ENCODE peak calls at places on chromosomes 6 and 20, in eight cellular contexts. R, I, F, S, G, N, J and Z are unnamed samples.

GRCh38 chr6:15283986-15284361 is 38.1 kb downstream of the JARID2 start:
- DNase-seq in R (no peak), I (peak), F (no peak), S (no peak), G (peak), N (peak), J (no peak), Z (no peak)

GRCh38 chr6:8556370-8557018 is 121.1 kb upstream of the SLC35B3 start:
- DNase-seq in R (peak), I (peak), F (no peak), S (no peak), G (peak), N (no peak), J (peak), Z (no peak)

GRCh38 chr20:49398401-49399144 is 83.9 kb downstream of the KCNB1 start:
- DNase-seq in R (no peak), I (no peak), F (no peak), S (no peak), G (no peak), N (no peak), J (no peak), Z (no peak)

GRCh38 chr6:44800171-44800671 is 412.7 kb downstream of the CDC5L start:
- DNase-seq in R (peak), I (peak), F (no peak), S (no peak), G (peak), N (no peak), J (peak), Z (no peak)

GRCh38 chr20:1397710-1398109 is 4.9 kb upstream of the FKBP1A start:
- DNase-seq in R (peak), I (peak), F (no peak), S (no peak), G (no peak), N (no peak), J (no peak), Z (no peak)

GRCh38 chr20:33532753-33533459 is 43.0 kb downstream of the CBFA2T2 start:
- DNase-seq in R (peak), I (peak), F (no peak), S (no peak), G (peak), N (no peak), J (peak), Z (no peak)

GRCh38 chr6:70164556-70164955 is 138.3 kb downstream of the COL9A1 start:
- DNase-seq in R (no peak), I (no peak), F (no peak), S (no peak), G (no peak), N (no peak), J (no peak), Z (no peak)

GRCh38 chr6:158815915-158816314 is 3.3 kb downstream of the EZR start:
- DNase-seq in R (no peak), I (no peak), F (no peak), S (peak), G (no peak), N (no peak), J (no peak), Z (no peak)

GRCh38 chr6:120352491-120352890 is 981.8 kb downstream of the TBC1D32 start:
- DNase-seq in R (no peak), I (no peak), F (no peak), S (no peak), G (no peak), N (no peak), J (no peak), Z (no peak)

GRCh38 chr20:45036044-45036755 is 64.7 kb downstream of the KCNS1 start:
- DNase-seq in R (peak), I (peak), F (no peak), S (no peak), G (peak), N (no peak), J (peak), Z (no peak)

GRCh38 chr6:6546318-6547110 is 42.0 kb upstream of the LY86 start:
- DNase-seq in R (peak), I (peak), F (peak), S (peak), G (no peak), N (no peak), J (peak), Z (peak)

GRCh38 chr6:20313960-20314530 is 87.6 kb upstream of the E2F3 start:
- DNase-seq in R (no peak), I (no peak), F (no peak), S (no peak), G (no peak), N (no peak), J (no peak), Z (no peak)

GRCh38 chr6:53395986-53396385 is 47.2 kb upstream of the ELOVL5 start:
- DNase-seq in R (no peak), I (no peak), F (no peak), S (no peak), G (no peak), N (no peak), J (no peak), Z (no peak)

GRCh38 chr6:17932362-17932852 is 55.0 kb downstream of the KIF13A start:
- DNase-seq in R (peak), I (peak), F (no peak), S (no peak), G (peak), N (peak), J (peak), Z (no peak)

GRCh38 chr6:111201764-111202163 is 114.5 kb downstream of the SLC16A10 start:
- DNase-seq in R (no peak), I (no peak), F (no peak), S (peak), G (no peak), N (no peak), J (no peak), Z (no peak)

GRCh38 chr6:26327450-26328264 is 37.3 kb upstream of the BTN3A2 start:
- DNase-seq in R (peak), I (peak), F (no peak), S (peak), G (peak), N (no peak), J (peak), Z (peak)

GRCh38 chr6:170292111-170292777 is 1.4 kb upstream of the DLL1 start:
- DNase-seq in R (no peak), I (no peak), F (no peak), S (no peak), G (no peak), N (no peak), J (no peak), Z (no peak)

GRCh38 chr20:277496-277781 is 13.1 kb downstream of the C20orf96 start:
- DNase-seq in R (no peak), I (no peak), F (no peak), S (no peak), G (no peak), N (no peak), J (no peak), Z (no peak)

GRCh38 chr20:46423882-46424482 is 17.6 kb upstream of the ELMO2 start:
- DNase-seq in R (no peak), I (peak), F (no peak), S (no peak), G (no peak), N (no peak), J (no peak), Z (no peak)

GRCh38 chr6:133549252-133549925 is 308.2 kb downstream of the EYA4 start:
- DNase-seq in R (no peak), I (no peak), F (no peak), S (no peak), G (no peak), N (no peak), J (no peak), Z (no peak)

GRCh38 chr6:133551847-133552331 is 310.7 kb downstream of the EYA4 start:
- DNase-seq in R (peak), I (peak), F (no peak), S (no peak), G (peak), N (peak), J (peak), Z (no peak)

GRCh38 chr6:133553652-133554051 is 312.5 kb downstream of the EYA4 start:
- DNase-seq in R (peak), I (peak), F (no peak), S (peak), G (peak), N (peak), J (peak), Z (peak)

GRCh38 chr6:133550026-133550425 is 308.9 kb downstream of the EYA4 start:
- DNase-seq in R (no peak), I (no peak), F (no peak), S (no peak), G (no peak), N (no peak), J (no peak), Z (no peak)

DNA sequence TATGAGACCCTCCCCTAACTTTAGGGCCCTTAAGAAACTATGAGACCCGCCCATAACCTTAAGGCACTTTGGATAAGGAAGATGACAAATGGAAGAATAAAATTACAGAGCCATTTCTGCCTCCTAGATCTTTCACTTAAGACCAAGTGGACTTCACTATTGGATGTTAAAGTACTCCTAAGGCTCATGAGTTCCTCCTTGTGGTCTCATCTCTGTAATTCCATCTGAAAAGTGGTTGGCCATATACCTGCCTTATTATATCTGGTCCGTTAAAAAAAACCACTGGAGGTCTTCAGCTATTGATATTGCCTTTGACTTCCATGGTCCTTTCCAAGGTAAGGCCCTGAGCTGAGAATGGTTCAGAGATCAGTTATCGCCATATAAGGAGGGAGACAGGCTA is 310.3 kb downstream of the EYA4 start:
- DNase-seq in R (peak), I (no peak), F (no peak), S (no peak), G (no peak), N (no peak), J (no peak), Z (no peak)
- TF ChIP-seq CTCF in R (peak), I (no peak), F (no peak), S (no peak), G (peak), N (no peak), J (no peak), Z (no peak)

GRCh38 chr6:95819939-95820338 is 195.8 kb upstream of the FUT9 start:
- DNase-seq in R (no peak), I (no peak), F (no peak), S (no peak), G (no peak), N (no peak), J (no peak), Z (no peak)
- TF ChIP-seq CTCF in R (no peak), I (no peak), F (no peak), S (peak), G (no peak), N (no peak), J (no peak), Z (peak)

GRCh38 chr6:131167773-131168172 is 32.5 kb downstream of the AKAP7 start:
- DNase-seq in R (peak), I (peak), F (no peak), S (no peak), G (peak), N (no peak), J (no peak), Z (no peak)
- TF ChIP-seq CTCF in R (peak), I (no peak), F (peak), S (no peak), G (peak), N (peak), J (no peak), Z (no peak)

DNA sequence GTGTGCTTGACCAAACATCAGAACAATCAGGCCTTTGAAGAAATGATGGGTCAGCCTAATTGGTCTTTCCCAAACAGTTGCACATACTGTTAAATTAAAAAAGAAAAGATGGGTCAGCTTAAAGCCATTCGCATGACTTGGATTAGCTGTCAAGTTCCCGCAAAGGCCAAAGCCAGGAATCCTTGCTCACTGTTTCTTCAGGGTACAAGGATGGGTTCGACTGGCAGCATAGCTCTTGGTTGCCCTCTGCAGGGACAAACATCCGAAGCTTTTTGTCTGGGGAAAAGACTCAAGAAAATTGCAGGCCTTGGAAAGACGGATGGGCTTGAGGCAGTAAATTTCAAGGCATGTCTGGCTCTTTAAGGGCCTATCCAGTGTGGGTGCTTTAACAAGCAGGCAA is 168.0 kb downstream of the HDGFL1 start:
- DNase-seq in R (peak), I (peak), F (no peak), S (peak), G (peak), N (peak), J (peak), Z (peak)
- TF ChIP-seq CTCF in R (peak), I (peak), F (peak), S (peak), G (peak), N (peak), J (peak), Z (no peak)

GRCh38 chr6:56021943-56022342 is 146.6 kb upstream of the BMP5 start:
- DNase-seq in R (no peak), I (peak), F (no peak), S (no peak), G (no peak), N (no peak), J (no peak), Z (no peak)
- TF ChIP-seq CTCF in R (peak), I (peak), F (no peak), S (no peak), G (peak), N (peak), J (peak), Z (no peak)

GRCh38 chr6:140061422-140062041 is 687.1 kb upstream of the CITED2 start:
- DNase-seq in R (no peak), I (no peak), F (no peak), S (no peak), G (no peak), N (no peak), J (no peak), Z (no peak)
- TF ChIP-seq CTCF in R (no peak), I (no peak), F (no peak), S (no peak), G (peak), N (no peak), J (no peak), Z (no peak)

GRCh38 chr6:123594776-123595175 is 42.0 kb downstream of the TRDN start:
- DNase-seq in R (no peak), I (no peak), F (no peak), S (no peak), G (no peak), N (no peak), J (no peak), Z (no peak)
- TF ChIP-seq CTCF in R (no peak), I (no peak), F (no peak), S (no peak), G (no peak), N (no peak), J (no peak), Z (no peak)

DNA sequence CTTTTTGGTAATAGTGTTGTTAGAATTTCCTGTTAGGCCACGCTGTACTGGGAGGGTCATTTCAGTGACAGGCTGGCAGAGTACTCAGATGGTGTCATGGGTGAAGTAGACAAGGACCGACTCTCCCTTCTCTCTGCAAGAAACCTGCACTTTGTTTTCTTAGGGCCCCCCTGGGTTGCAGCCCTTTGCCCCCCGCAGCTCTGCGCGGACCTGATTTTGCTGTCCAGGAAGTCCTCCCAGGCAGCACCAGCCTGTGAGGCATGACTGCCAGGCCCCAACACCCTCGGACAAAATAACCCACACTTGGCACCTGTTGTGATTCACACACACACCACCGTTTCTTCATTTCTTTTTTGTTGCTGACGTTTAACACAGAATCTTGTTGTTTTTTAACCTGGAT is 21.8 kb upstream of the CLDN20 start:
- DNase-seq in R (no peak), I (no peak), F (no peak), S (no peak), G (no peak), N (no peak), J (no peak), Z (no peak)
- TF ChIP-seq CTCF in R (no peak), I (no peak), F (no peak), S (no peak), G (no peak), N (no peak), J (no peak), Z (no peak)

GRCh38 chr20:19827818-19828217 is 69.8 kb downstream of the RIN2 start:
- DNase-seq in R (no peak), I (no peak), F (no peak), S (no peak), G (no peak), N (no peak), J (no peak), Z (no peak)

GRCh38 chr20:19830351-19830750 is 72.3 kb downstream of the RIN2 start:
- DNase-seq in R (peak), I (no peak), F (no peak), S (no peak), G (no peak), N (no peak), J (no peak), Z (no peak)

GRCh38 chr20:19824861-19825260 is 66.8 kb downstream of the RIN2 start:
- DNase-seq in R (peak), I (no peak), F (no peak), S (no peak), G (no peak), N (no peak), J (peak), Z (no peak)

GRCh38 chr20:19826179-19826914 is 68.3 kb downstream of the RIN2 start:
- DNase-seq in R (no peak), I (no peak), F (no peak), S (no peak), G (no peak), N (no peak), J (no peak), Z (no peak)

DNA sequence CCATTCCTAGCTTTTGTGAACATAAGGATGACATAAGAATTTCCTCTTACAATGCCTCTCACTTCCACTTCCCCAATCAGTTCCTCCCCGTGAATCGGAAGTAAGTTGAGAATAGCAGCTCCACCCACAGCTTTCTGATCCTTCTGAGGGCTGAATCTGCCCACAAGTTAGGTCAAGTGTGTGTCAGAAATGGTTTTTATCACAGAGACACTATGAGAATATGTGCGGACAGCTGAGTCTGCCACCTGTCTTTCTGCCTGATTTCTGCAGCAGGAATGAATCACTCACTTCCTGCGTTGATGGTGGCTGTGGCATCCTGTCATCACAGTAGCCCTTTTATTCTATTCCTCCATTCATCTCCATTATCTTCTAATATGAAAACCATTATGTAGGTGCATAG is 70.2 kb downstream of the RIN2 start:
- DNase-seq in R (peak), I (no peak), F (no peak), S (peak), G (no peak), N (no peak), J (peak), Z (no peak)
- TF ChIP-seq CTCF in R (peak), I (peak), F (peak), S (peak), G (peak), N (peak), J (peak), Z (no peak)

GRCh38 chr20:39105551-39105950 is 143.4 kb downstream of the DHX35 start:
- DNase-seq in R (no peak), I (no peak), F (no peak), S (peak), G (no peak), N (no peak), J (no peak), Z (no peak)
- TF ChIP-seq CTCF in R (no peak), I (no peak), F (no peak), S (no peak), G (no peak), N (no peak), J (no peak), Z (no peak)